ENCODE peak calls at places on chromosomes 4 and X, in five cellular contexts. D is neuronal stem cell, B is WTC11, Q is AG10803, E is hepatocyte. F is an unnamed sample.

GRCh38 chr4:186904104-186904503 is 180.4 kb upstream of the FAT1 start:
- DNase-seq in B (no peak), Q (peak; percentile 88), D (no peak), E (peak; percentile 16), F (no peak)

GRCh38 chr4:100839712-100840111 is 321.9 kb upstream of the EMCN start:
- DNase-seq in Q (no peak), B (no peak), E (no peak), D (no peak), F (no peak)

GRCh38 chr4:185384877-185385465 is 10.8 kb downstream of the LRP2BP start:
- DNase-seq in D (no peak), Q (peak; percentile 5), B (no peak), E (no peak), F (peak; percentile 41)

GRCh38 chr4:89829470-89830138 is 7.4 kb downstream of the SNCA start:
- DNase-seq in D (no peak), Q (peak; percentile 11), E (no peak), B (no peak), F (peak; percentile 87)

GRCh38 chrX:135981010-135981409 is 4.2 kb upstream of the SLC9A6 start:
- DNase-seq in D (no peak), E (no peak), B (no peak), Q (no peak), F (no peak)

GRCh38 chr4:163167333-163167626 is 590 bp upstream of the NAF1 start:
- DNase-seq in B (no peak), D (no peak), Q (peak; percentile 39), E (peak; percentile 20), F (peak; percentile 46)

GRCh38 chr4:101597204-101597603 is 193.3 kb upstream of the BANK1 start:
- DNase-seq in E (no peak), D (no peak), B (no peak), Q (no peak), F (no peak)

GRCh38 chr4:184599492-184600135 is 49.6 kb downstream of the CASP3 start:
- DNase-seq in E (no peak), Q (peak; percentile 84), B (no peak), D (no peak), F (no peak)

GRCh38 chr4:85544751-85545150 is 69.8 kb downstream of the ARHGAP24 start:
- DNase-seq in D (no peak), Q (no peak), B (no peak), E (no peak), F (no peak)

GRCh38 chrX:72621163-72621562 is 48.5 kb upstream of the HDAC8 start:
- DNase-seq in Q (no peak), B (no peak), E (no peak), D (no peak), F (no peak)

GRCh38 chrX:109635151-109635550 is 10.2 kb upstream of the KCNE5 start:
- DNase-seq in E (no peak), Q (peak; percentile 4), B (peak; percentile 9), D (no peak), F (peak; percentile 36)

GRCh38 chrX:11341274-11342256 is 48.4 kb downstream of the AMELX start:
- DNase-seq in D (no peak), Q (peak; percentile 71), B (no peak), E (peak; percentile 50), F (no peak)

GRCh38 chr4:54268151-54268550 is 39.1 kb downstream of the PDGFRA start:
- DNase-seq in B (no peak), D (no peak), Q (peak; percentile 59), E (no peak), F (no peak)

GRCh38 chr4:164252286-164252685 is 501.6 kb upstream of the SMIM31 start:
- DNase-seq in E (peak; percentile 6), Q (no peak), B (peak; percentile 37), D (peak; percentile 55), F (peak; percentile 55)

GRCh38 chrX:14361430-14361829 is 167.9 kb upstream of the GLRA2 start:
- DNase-seq in E (no peak), Q (no peak), B (no peak), D (no peak), F (no peak)

GRCh38 chr4:100287569-100287968 is 97.3 kb upstream of the DDIT4L start:
- DNase-seq in E (no peak), Q (peak; percentile 23), D (no peak), B (no peak), F (no peak)

GRCh38 chr4:1081689-1082040 is 31.7 kb downstream of the RNF212 start:
- DNase-seq in D (no peak), E (no peak), Q (peak; percentile 19), B (no peak), F (no peak)

GRCh38 chrX:104668550-104668949 is 102.6 kb downstream of the IL1RAPL2 start:
- DNase-seq in E (peak; percentile 20), D (no peak), Q (no peak), B (no peak), F (peak; percentile 37)

F was measured in cardiac muscle cell.